ENCODE peak calls at places on chromosomes 6 and 20, in five cellular contexts. H, K, J, I and S are unnamed samples.

GRCh38 chr20:35355372-35355771 is 56.4 kb downstream of the UQCC1 start:
- DNase-seq in H (no peak), K (no peak), J (no peak), I (peak; percentile 16), S (no peak)

GRCh38 chr6:163599684-163600083 is 185.2 kb downstream of the QKI start:
- DNase-seq in H (no peak), K (no peak), J (no peak), I (no peak), S (no peak)

GRCh38 chr6:162640756-162641155 is 86.8 kb downstream of the PRKN start:
- DNase-seq in H (no peak), K (no peak), J (no peak), I (no peak), S (no peak)

GRCh38 chr6:163147988-163148387 is 266.5 kb upstream of the QKI start:
- DNase-seq in H (no peak), K (no peak), J (no peak), I (no peak), S (no peak)

GRCh38 chr6:107698146-107698545 is 126.0 kb downstream of the SCML4 start:
- DNase-seq in H (no peak), K (peak; percentile 49), J (no peak), I (peak; percentile 77), S (peak; percentile 20)

GRCh38 chr20:62892348-62893304 is 31.0 kb upstream of the TCFL5 start:
- DNase-seq in H (no peak), K (no peak), J (no peak), I (no peak), S (no peak)

GRCh38 chr6:46134216-46134615 is 4.4 kb downstream of the ENPP4 start:
- DNase-seq in H (no peak), K (no peak), J (no peak), I (no peak), S (no peak)

GRCh38 chr6:141490982-141491381 is 641.7 kb upstream of the GJE1 start:
- DNase-seq in H (no peak), K (no peak), J (no peak), I (no peak), S (no peak)

GRCh38 chr6:17394192-17394611 is 807 bp downstream of the CAP2 start:
- DNase-seq in H (peak; percentile 23), K (peak; percentile 57), J (no peak), I (peak; percentile 55), S (no peak)

GRCh38 chr6:138266095-138266494 is 47.8 kb upstream of the PBOV1 start:
- DNase-seq in H (no peak), K (no peak), J (no peak), I (no peak), S (no peak)

GRCh38 chr6:128997880-128998279 is 114.9 kb downstream of the LAMA2 start:
- DNase-seq in H (no peak), K (no peak), J (no peak), I (no peak), S (no peak)

GRCh38 chr20:50331469-50332251 is 141.0 kb downstream of the CEBPB start:
- DNase-seq in H (no peak), K (no peak), J (no peak), I (no peak), S (no peak)

GRCh38 chr20:38863024-38863851 is 57.7 kb downstream of the PPP1R16B start:
- DNase-seq in H (no peak), K (no peak), J (no peak), I (no peak), S (no peak)

GRCh38 chr20:7856756-7857155 is 83.5 kb downstream of the HAO1 start:
- DNase-seq in H (no peak), K (peak; percentile 52), J (no peak), I (peak; percentile 81), S (no peak)

GRCh38 chr6:89287351-89288028 is 27.6 kb downstream of the GABRR2 start:
- DNase-seq in H (no peak), K (no peak), J (no peak), I (no peak), S (no peak)

GRCh38 chr20:42549496-42549895 is 640.2 kb downstream of the PTPRT start:
- DNase-seq in H (no peak), K (no peak), J (no peak), I (no peak), S (no peak)

GRCh38 chr6:11604215-11604614 is 66.7 kb downstream of the TMEM170B start:
- DNase-seq in H (no peak), K (no peak), J (no peak), I (no peak), S (no peak)

GRCh38 chr6:135310291-135310690 is 129.2 kb downstream of the MYB start:
- DNase-seq in H (no peak), K (no peak), J (no peak), I (no peak), S (no peak)

GRCh38 chr20:11267131-11267761 is 593.4 kb upstream of the JAG1 start:
- DNase-seq in H (peak; percentile 15), K (peak; percentile 58), J (no peak), I (peak; percentile 96), S (peak; percentile 72)

GRCh38 chr20:49724637-49725606 is 11.2 kb upstream of the B4GALT5 start:
- DNase-seq in H (peak; percentile 35), K (peak; percentile 31), J (no peak), I (peak; percentile 63), S (no peak)

GRCh38 chr6:40845588-40845987 is 193.4 kb downstream of the UNC5CL start:
- DNase-seq in H (no peak), K (peak; percentile 10), J (no peak), I (peak; percentile 42), S (no peak)

GRCh38 chr6:133761706-133762105 is 127.2 kb upstream of the TCF21 start:
- DNase-seq in H (no peak), K (peak; percentile 39), J (no peak), I (peak; percentile 75), S (no peak)

GRCh38 chr6:4402477-4402976 is 267.2 kb upstream of the ECI2 start:
- DNase-seq in H (no peak), K (peak; percentile 77), J (no peak), I (peak; percentile 88), S (peak; percentile 40)

GRCh38 chr6:151376440-151376839 is 14.9 kb downstream of the ZBTB2 start:
- DNase-seq in H (no peak), K (no peak), J (no peak), I (no peak), S (no peak)

GRCh38 chr6:75524322-75524972 is 30.8 kb upstream of the FILIP1 start:
- DNase-seq in H (no peak), K (peak; percentile 84), J (no peak), I (peak; percentile 79), S (peak; percentile 61)

GRCh38 chr6:220736-221475 is 71.4 kb upstream of the DUSP22 start:
- DNase-seq in H (no peak), K (no peak), J (no peak), I (peak; percentile 41), S (no peak)

GRCh38 chr6:67129780-67130179 is 1422.8 kb upstream of the EYS start:
- DNase-seq in H (no peak), K (no peak), J (no peak), I (no peak), S (no peak)